ENCODE peak calls at places on chromosomes 16 and 17, in seven cellular contexts. D, S, Y, Z, J, M and T are unnamed samples.

GRCh38 chr16:69927056-69927757 is 23.9 kb upstream of the CLEC18A start:
- DNase-seq in Y (no peak), Z (no peak), D (no peak), J (peak; percentile 60), M (no peak), S (no peak), T (no peak)

GRCh38 chr17:9942885-9943284 is 37.8 kb upstream of the RCVRN start:
- DNase-seq in Z (no peak), S (no peak), M (no peak), Y (no peak), D (no peak), J (no peak), T (no peak)

GRCh38 chr16:49563666-49564065 is 190.1 kb downstream of the C16orf78 start:
- DNase-seq in Y (no peak), S (no peak), J (peak; percentile 1), Z (no peak), M (no peak), D (no peak), T (no peak)

GRCh38 chr17:6666077-6666521 is 14.5 kb downstream of the C17orf100 start:
- DNase-seq in S (peak; percentile 87), M (peak; percentile 66), Y (peak; percentile 90), D (peak; percentile 77), J (peak; percentile 79), Z (peak; percentile 80), T (peak; percentile 82)

GRCh38 chr17:48567209-48567608 is 10.9 kb downstream of the HOXB4 start:
- DNase-seq in J (no peak), D (no peak), Y (no peak), Z (no peak), M (no peak), S (no peak), T (no peak)

GRCh38 chr17:14329900-14330491 is 29.1 kb downstream of the HS3ST3B1 start:
- DNase-seq in J (no peak), Y (no peak), M (no peak), D (no peak), Z (no peak), S (no peak), T (no peak)

GRCh38 chr16:66483689-66484452 is 56.8 kb downstream of the BEAN1 start:
- DNase-seq in M (peak; percentile 69), Y (peak; percentile 90), J (peak; percentile 63), Z (peak; percentile 71), D (peak; percentile 69), S (peak; percentile 82), T (peak; percentile 86)

GRCh38 chr16:11076259-11077018 is 132.1 kb downstream of the CLEC16A start:
- DNase-seq in M (no peak), S (no peak), Y (no peak), Z (no peak), J (peak; percentile 44), D (no peak), T (no peak)

GRCh38 chr17:5793899-5794298 is 209.6 kb upstream of the NLRP1 start:
- DNase-seq in M (peak; percentile 36), D (no peak), S (peak; percentile 81), J (no peak), Z (no peak), Y (peak; percentile 85), T (no peak)

GRCh38 chr17:66995944-66996343 is 31.4 kb downstream of the CACNG4 start:
- DNase-seq in M (no peak), Y (no peak), Z (no peak), J (no peak), D (no peak), S (no peak), T (no peak)

GRCh38 chr16:4749700-4750257 is 15.4 kb downstream of the DNAAF8 start:
- DNase-seq in M (no peak), Y (no peak), Z (no peak), D (no peak), J (no peak), S (no peak), T (no peak)

GRCh38 chr16:56603589-56603988 is 4.8 kb upstream of the MT2A start:
- DNase-seq in D (no peak), S (peak; percentile 90), M (no peak), J (peak; percentile 53), Z (peak; percentile 60), Y (peak; percentile 74), T (peak; percentile 64)

GRCh38 chr17:76333673-76334505 is 19.8 kb downstream of the PRPSAP1 start:
- DNase-seq in Z (no peak), S (no peak), M (no peak), D (no peak), Y (no peak), J (no peak), T (no peak)

GRCh38 chr17:29179232-29180036 is 764 bp downstream of the MYO18A start:
- DNase-seq in Z (peak; percentile 45), D (peak; percentile 67), J (no peak), S (peak; percentile 84), M (peak; percentile 70), Y (peak; percentile 98), T (no peak)

DNA sequence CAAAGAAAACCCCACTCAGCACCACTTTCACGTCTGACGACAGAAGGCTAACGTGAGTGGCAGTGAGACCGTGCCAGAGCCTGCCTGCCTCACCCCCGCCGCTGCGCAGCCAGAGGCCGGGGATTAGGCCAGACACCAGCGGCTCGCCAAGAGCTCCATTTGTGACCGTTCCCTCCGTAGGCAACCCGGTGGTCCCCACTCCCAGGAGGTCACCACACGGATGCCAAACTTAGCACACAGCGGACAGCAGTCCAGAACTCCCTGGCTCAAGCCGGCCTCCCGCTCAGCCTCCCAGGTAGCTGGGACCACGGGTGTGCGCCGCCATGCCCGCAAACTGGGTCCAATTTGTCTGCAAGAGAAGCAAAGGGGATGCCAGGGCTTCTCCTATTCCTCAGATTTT is 104.6 kb downstream of the ANKRD11 start:
- DNase-seq in Y (no peak), M (no peak), D (no peak), J (no peak), Z (no peak), S (no peak), T (no peak)
- H3K4me1 ChIP-seq in Y (no peaks in the 10 kb centered on the region), M (peaks cover 2% of the 10 kb centered on the region), D (peaks cover 16% of the 10 kb centered on the region), J (peaks cover 14% of the 10 kb centered on the region), Z (peaks cover 25% of the 10 kb centered on the region), S (peaks cover 5% of the 10 kb centered on the region), T (peaks cover 9% of the 10 kb centered on the region)

DNA sequence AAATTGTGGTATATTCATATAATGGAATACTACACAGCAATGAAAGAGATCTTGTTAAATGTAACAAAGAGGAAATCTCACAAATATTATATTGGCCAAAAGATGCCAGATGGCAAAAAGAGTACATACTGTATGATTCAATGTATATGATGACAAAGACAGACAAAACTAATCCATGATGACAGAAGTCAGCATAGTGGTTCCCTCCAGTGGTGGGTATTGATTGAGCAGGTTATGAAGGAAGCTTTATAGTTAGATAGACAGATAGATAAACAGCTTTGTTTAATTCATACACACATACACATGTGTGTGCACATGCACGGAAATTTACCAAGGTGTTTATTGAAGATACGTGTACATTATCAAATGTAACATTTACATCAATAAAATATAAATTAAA is 74.4 kb upstream of the SMIM36 start:
- DNase-seq in D (no peak), S (no peak), M (no peak), Z (no peak), Y (no peak), J (no peak), T (no peak)
- H3K4ac ChIP-seq in D (no peak overlapping the region), S (no peak overlapping the region), M (no peak overlapping the region), Z (no peak overlapping the region), Y (no peak overlapping the region), J (no peak overlapping the region), T (no peak overlapping the region)

GRCh38 chr17:54902017-54902416 is 1.4 kb downstream of the TOM1L1 start:
- DNase-seq in Y (no peak), M (no peak), D (no peak), Z (no peak), S (no peak), J (no peak), T (no peak)
- H2AK5ac ChIP-seq in Y (no peak overlapping the region), M (no peak overlapping the region), D (no peak overlapping the region), Z (peak overlapping the region; percentile 99), S (no peak overlapping the region), J (no peak overlapping the region), T (peak overlapping the region; percentile 47)

GRCh38 chr16:89318871-89319627 is 101.5 kb downstream of the ZNF778 start:
- DNase-seq in M (no peak), D (no peak), S (no peak), Z (no peak), Y (no peak), J (no peak), T (no peak)

GRCh38 chr16:89319883-89320716 is 102.6 kb downstream of the ZNF778 start:
- DNase-seq in D (no peak), Z (peak; percentile 96), M (no peak), Y (peak; percentile 61), S (peak; percentile 83), J (peak; percentile 85), T (peak; percentile 99)

GRCh38 chr16:89318430-89318758 is 100.9 kb downstream of the ZNF778 start:
- DNase-seq in Y (no peak), S (no peak), M (no peak), J (no peak), Z (no peak), D (no peak), T (no peak)

GRCh38 chr16:89320717-89321501 is 103.4 kb downstream of the ZNF778 start:
- DNase-seq in S (peak; percentile 67), M (no peak), J (peak; percentile 61), Y (peak; percentile 75), Z (peak; percentile 62), D (no peak), T (peak; percentile 35)

GRCh38 chr16:89319628-89319882 is 102.1 kb downstream of the ZNF778 start:
- DNase-seq in Y (no peak), D (no peak), S (no peak), Z (no peak), J (no peak), M (no peak), T (no peak)
- H3K4me1 ChIP-seq in Y (peaks cover 13% of the 10 kb centered on the region), D (peaks cover 18% of the 10 kb centered on the region), S (peaks cover 15% of the 10 kb centered on the region), Z (peaks cover 86% of the 10 kb centered on the region), J (peaks cover 69% of the 10 kb centered on the region), M (peaks cover 13% of the 10 kb centered on the region), T (peaks cover 45% of the 10 kb centered on the region)

DNA sequence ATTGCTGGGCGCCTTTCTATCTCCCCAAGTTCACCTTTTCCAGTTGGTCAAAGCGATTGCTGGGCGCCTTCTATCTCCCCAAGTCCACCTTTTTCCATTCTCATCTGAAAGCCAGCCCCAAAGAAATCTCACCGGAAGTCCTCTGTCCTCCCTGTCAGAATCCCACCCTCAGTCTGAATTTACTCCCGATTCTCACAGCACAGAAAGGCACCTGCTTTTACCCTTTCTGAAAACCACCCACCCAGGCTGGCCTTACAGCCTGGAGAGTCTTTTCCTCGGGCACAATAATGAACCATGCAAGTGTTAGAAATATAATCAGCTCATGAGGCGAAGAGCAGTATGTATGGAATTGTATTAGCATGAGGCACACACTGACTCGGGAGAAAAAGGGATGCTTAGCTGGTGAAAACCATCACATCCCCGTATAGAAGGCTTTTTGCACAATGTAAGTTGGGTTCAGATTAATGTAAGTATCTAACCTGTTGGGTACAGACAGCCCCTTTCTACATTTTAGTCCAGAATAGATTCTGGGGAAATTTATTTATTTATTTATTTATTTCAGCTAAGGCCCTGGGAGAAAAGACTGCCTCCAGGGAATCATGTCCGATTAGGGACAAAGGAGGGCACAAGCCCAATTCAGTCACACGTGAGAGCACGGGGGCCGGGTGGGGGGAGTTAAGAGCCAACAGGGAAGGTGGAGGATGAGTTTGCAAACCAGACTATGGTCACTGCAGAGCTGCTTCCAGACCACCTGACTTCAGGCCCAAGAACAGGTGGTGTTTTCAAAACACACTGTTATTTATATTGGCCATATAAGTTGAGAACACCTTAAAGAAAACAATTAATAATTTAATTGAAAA is 1.4 kb upstream of the ZFHX3 start:
- DNase-seq in S (no peak), Z (no peak), J (no peak), M (no peak), D (no peak), Y (no peak), T (no peak)
- H3K4ac ChIP-seq in S (no peak overlapping the region), Z (no peak overlapping the region), J (peak overlapping the region; percentile 64), M (no peak overlapping the region), D (no peak overlapping the region), Y (no peak overlapping the region), T (peak overlapping the region; percentile 81)

GRCh38 chr16:7026639-7027038 is 306.0 kb upstream of the RBFOX1 start:
- DNase-seq in J (no peak), D (no peak), Z (no peak), M (no peak), Y (no peak), S (no peak), T (no peak)
- H2AK5ac ChIP-seq in J (no peak overlapping the region), D (no peak overlapping the region), Z (no peak overlapping the region), M (no peak overlapping the region), Y (no peak overlapping the region), S (no peak overlapping the region), T (no peak overlapping the region)